ENCODE peak calls at places on chromosome 20, in four cellular contexts. Y, J, B and V are unnamed samples.

GRCh38 chr20:63626424-63627128 is at the start of gene GMEB2:
- DNase-seq in Y (peak), J (peak), B (no peak), V (peak)

GRCh38 chr20:53809242-53809641 is 215.6 kb upstream of the ZNF217 start:
- DNase-seq in Y (no peak), J (no peak), B (no peak), V (no peak)

GRCh38 chr20:57650756-57651483 is 30.7 kb upstream of the ZBP1 start:
- DNase-seq in Y (no peak), J (no peak), B (no peak), V (no peak)

GRCh38 chr20:47810116-47810672 is 24.9 kb upstream of the SULF2 start:
- DNase-seq in Y (no peak), J (no peak), B (no peak), V (no peak)

GRCh38 chr20:50083034-50083433 is 29.9 kb downstream of the UBE2V1 start:
- DNase-seq in Y (no peak), J (no peak), B (no peak), V (no peak)

GRCh38 chr20:4167261-4168004 is 152.1 kb upstream of the RNF24 start:
- DNase-seq in Y (peak), J (peak), B (no peak), V (no peak)

GRCh38 chr20:768426-768978 is at the start of gene SLC52A3:
- DNase-seq in Y (peak), J (peak), B (no peak), V (peak)

GRCh38 chr20:20604907-20605306 is 107.5 kb downstream of the RALGAPA2 start:
- DNase-seq in Y (no peak), J (no peak), B (no peak), V (no peak)

GRCh38 chr20:47568019-47568418 is 66.3 kb downstream of the NCOA3 start:
- DNase-seq in Y (no peak), J (peak), B (no peak), V (no peak)

GRCh38 chr20:40506567-40506966 is 182.5 kb downstream of the MAFB start:
- DNase-seq in Y (no peak), J (peak), B (no peak), V (peak)

GRCh38 chr20:38195041-38195504 is 30.0 kb upstream of the TGM2 start:
- DNase-seq in Y (no peak), J (no peak), B (no peak), V (no peak)

GRCh38 chr20:11520596-11520995 is 397.1 kb upstream of the BTBD3 start:
- DNase-seq in Y (no peak), J (no peak), B (no peak), V (no peak)

GRCh38 chr20:48603819-48604405 is 223.9 kb downstream of the PREX1 start:
- DNase-seq in Y (no peak), J (no peak), B (no peak), V (no peak)

GRCh38 chr20:36866681-36867485 is 9.1 kb upstream of the TLDC2 start:
- DNase-seq in Y (no peak), J (no peak), B (no peak), V (no peak)

GRCh38 chr20:61023612-61024011 is 228.4 kb upstream of the CDH4 start:
- DNase-seq in Y (no peak), J (no peak), B (no peak), V (no peak)

GRCh38 chr20:57361517-57361916 is 10.5 kb downstream of the RAE1 start:
- DNase-seq in Y (no peak), J (no peak), B (no peak), V (no peak)

GRCh38 chr20:62301773-62302340 is 940 bp upstream of the ADRM1 start:
- DNase-seq in Y (peak), J (peak), B (peak), V (peak)
- TF ChIP-seq POLR2AphosphoS5 in Y (no peak), J (peak), B (no peak), V (peak)

GRCh38 chr20:22583773-22584629 is at the start of gene FOXA2:
- DNase-seq in Y (peak), J (peak), B (no peak), V (peak)

GRCh38 chr20:22585786-22586493 is 1.6 kb upstream of the FOXA2 start:
- DNase-seq in Y (no peak), J (no peak), B (no peak), V (no peak)

GRCh38 chr20:22586645-22587310 is 2.4 kb upstream of the FOXA2 start:
- DNase-seq in Y (peak), J (peak), B (no peak), V (peak)

GRCh38 chr20:22584630-22584921 is 204 bp upstream of the FOXA2 start:
- DNase-seq in Y (peak), J (peak), B (no peak), V (no peak)

GRCh38 chr20:22584922-22585785 is 782 bp upstream of the FOXA2 start:
- DNase-seq in Y (peak), J (peak), B (no peak), V (peak)
- TF ChIP-seq HDAC6 in Y (no peak), J (no peak), B (no peak), V (no peak)

DNA sequence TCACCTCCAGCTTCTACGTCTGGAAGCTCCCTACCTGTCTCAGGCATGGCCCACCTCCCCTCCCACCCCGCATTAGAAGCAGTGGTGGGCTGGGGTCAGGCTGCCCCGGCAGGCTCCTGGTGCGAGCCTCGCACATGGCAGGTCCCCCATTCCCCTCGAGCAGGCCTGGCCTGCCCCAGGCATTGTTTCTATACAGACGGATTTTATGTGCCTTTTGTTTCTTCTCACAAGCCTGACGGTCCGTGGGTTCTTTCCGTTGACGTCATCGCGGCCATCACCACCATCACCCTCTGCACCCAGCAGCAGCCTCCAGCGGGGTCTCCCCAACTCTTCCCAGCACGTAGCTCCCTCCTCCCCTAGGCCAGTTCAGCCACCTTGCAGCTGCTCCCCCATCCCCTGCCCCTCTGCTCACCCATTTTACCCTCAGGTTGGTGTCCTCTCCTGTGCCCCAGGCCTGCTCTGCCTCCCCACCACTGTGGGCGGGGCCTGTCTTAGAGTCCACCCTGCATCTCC is 4.6 kb downstream of the CST7 start:
- DNase-seq in Y (peak), J (no peak), B (no peak), V (no peak)
- TF ChIP-seq POLR2AphosphoS5 in Y (no peak), J (no peak), B (no peak), V (no peak)

GRCh38 chr20:18665135-18665534 is 77.3 kb downstream of the DTD1 start:
- DNase-seq in Y (no peak), J (no peak), B (no peak), V (no peak)

GRCh38 chr20:18663932-18664331 is 76.1 kb downstream of the DTD1 start:
- DNase-seq in Y (no peak), J (no peak), B (no peak), V (no peak)

GRCh38 chr20:18669241-18670019 is 81.6 kb downstream of the DTD1 start:
- DNase-seq in Y (no peak), J (no peak), B (no peak), V (no peak)

GRCh38 chr20:18662279-18662678 is 74.4 kb downstream of the DTD1 start:
- DNase-seq in Y (no peak), J (peak), B (peak), V (no peak)

GRCh38 chr20:18666803-18667460 is 79.1 kb downstream of the DTD1 start:
- DNase-seq in Y (no peak), J (no peak), B (no peak), V (no peak)
- TF ChIP-seq HDAC6 in Y (no peak), J (no peak), B (no peak), V (no peak)